ENCODE peak calls at places on chromosomes 5 and 9, in six cellular contexts. Y, O, W, U, Z and G are unnamed samples.

GRCh38 chr5:127785098-127785927 is 82.1 kb downstream of the CCDC192 start:
- DNase-seq in W (no peak), O (peak; percentile 96), Y (peak; percentile 95), Z (no peak), U (no peak), G (no peak)

GRCh38 chr9:116075191-116075590 is 78.4 kb upstream of the PAPPA start:
- DNase-seq in O (peak; percentile 97), W (no peak), Y (peak; percentile 65), Z (no peak), U (no peak), G (no peak)

GRCh38 chr9:123678038-123678877 is 251.7 kb downstream of the DENND1A start:
- DNase-seq in Y (no peak), O (peak; percentile 1), Z (no peak), U (no peak), W (no peak), G (no peak)

GRCh38 chr9:69809304-69809863 is 11.2 kb upstream of the CFAP95 start:
- DNase-seq in Z (peak; percentile 75), U (peak; percentile 62), O (peak; percentile 21), W (peak; percentile 52), Y (peak; percentile 16), G (no peak)

GRCh38 chr9:93024646-93024910 is 33.9 kb upstream of the SUSD3 start:
- DNase-seq in Z (no peak), U (no peak), W (no peak), Y (no peak), O (no peak), G (no peak)

GRCh38 chr9:125239631-125240597 is 1.2 kb downstream of the HSPA5 start:
- DNase-seq in Y (no peak), Z (no peak), U (no peak), O (no peak), W (no peak), G (no peak)

GRCh38 chr9:124800306-124801259 is 23.6 kb downstream of the OLFML2A start:
- DNase-seq in Z (no peak), U (no peak), Y (no peak), W (no peak), O (peak; percentile 47), G (no peak)

GRCh38 chr5:96655085-96655484 is 7.1 kb upstream of the CAST start:
- DNase-seq in Y (peak; percentile 38), O (no peak), Z (no peak), U (no peak), W (no peak), G (no peak)

GRCh38 chr5:61489574-61489973 is 157.5 kb downstream of the ZSWIM6 start:
- DNase-seq in Y (no peak), O (no peak), Z (no peak), W (no peak), U (no peak), G (no peak)

GRCh38 chr9:79083621-79084020 is 488.1 kb upstream of the TLE4 start:
- DNase-seq in Y (no peak), O (no peak), Z (no peak), W (no peak), U (no peak), G (no peak)

DNA sequence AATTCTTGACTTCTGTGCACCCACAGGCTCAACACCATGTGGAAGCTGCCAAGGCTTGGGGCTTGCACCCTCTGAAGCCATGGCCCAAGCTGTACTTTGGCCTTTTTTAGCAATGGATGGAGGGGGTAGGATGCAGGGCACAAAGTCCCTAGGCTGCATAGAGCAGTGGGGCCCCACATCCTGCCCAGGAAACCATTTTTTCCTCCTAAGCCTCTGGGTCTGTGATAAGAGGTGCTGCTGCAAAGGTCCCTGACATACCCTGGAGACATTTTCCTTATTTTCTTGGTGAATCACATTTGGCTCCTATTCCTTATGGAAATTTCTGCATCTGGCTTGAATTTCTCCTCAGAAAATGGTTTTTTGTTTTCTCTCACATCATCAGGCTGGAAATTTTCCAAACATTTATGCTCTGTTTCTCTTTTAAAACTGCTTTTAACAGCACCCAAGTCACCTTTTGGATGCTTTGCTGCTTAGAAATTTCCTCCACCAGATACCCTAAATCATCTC is 482.7 kb upstream of the TLE4 start:
- DNase-seq in O (no peak), Z (no peak), Y (no peak), W (no peak), U (no peak), G (no peak)
- H2BK15ac ChIP-seq in O (no peak overlapping the region), Z (no peak overlapping the region), Y (no peak overlapping the region), W (no peak overlapping the region), U (no peak overlapping the region), G (no peak overlapping the region)

GRCh38 chr5:1300581-1301083 is 5.8 kb upstream of the TERT start:
- DNase-seq in W (no peak), U (no peak), Y (no peak), Z (peak; percentile 37), O (no peak), G (no peak)
- H2BK15ac ChIP-seq in W (no peak overlapping the region), U (no peak overlapping the region), Y (no peak overlapping the region), Z (no peak overlapping the region), O (no peak overlapping the region), G (no peak overlapping the region)

GRCh38 chr9:121192959-121193645 is 8.6 kb downstream of the RAB14 start:
- DNase-seq in W (no peak), Z (no peak), Y (peak; percentile 55), O (peak; percentile 36), U (peak; percentile 25), G (no peak)
- H2BK15ac ChIP-seq in W (no peak overlapping the region), Z (no peak overlapping the region), Y (no peak overlapping the region), O (no peak overlapping the region), U (no peak overlapping the region), G (no peak overlapping the region)

GRCh38 chr9:35448511-35448910 is 41.4 kb upstream of the RUSC2 start:
- DNase-seq in Z (no peak), Y (peak; percentile 6), O (no peak), U (peak; percentile 35), W (no peak), G (no peak)
- H2BK15ac ChIP-seq in Z (no peak overlapping the region), Y (no peak overlapping the region), O (no peak overlapping the region), U (no peak overlapping the region), W (no peak overlapping the region), G (no peak overlapping the region)

GRCh38 chr9:101337237-101337636 is 47.6 kb downstream of the BAAT start:
- DNase-seq in Z (no peak), Y (no peak), W (no peak), O (no peak), U (no peak), G (no peak)
- H2BK15ac ChIP-seq in Z (no peak overlapping the region), Y (no peak overlapping the region), W (no peak overlapping the region), O (no peak overlapping the region), U (no peak overlapping the region), G (no peak overlapping the region)